ENCODE peak calls at places on chromosome 19, in six cellular contexts. One of them, this sample, is unnamed.

GRCh38 chr19:45492627-45493470 is 4.0 kb downstream of the RTN2 start:
- DNase-seq in tibial artery: peak; percentile 79
- DNase-seq in AG04449: no peak
- DNase-seq in lower lobe of right lung: no peak
- DNase-seq in upper lobe of right lung: peak; percentile 72
- DNase-seq in mesothelial cell of epicardium: no peak
- DNase-seq in this sample: peak; percentile 47

GRCh38 chr19:18223860-18224524 is 2.2 kb downstream of the PDE4C start:
- DNase-seq in tibial artery: no peak
- DNase-seq in AG04449: no peak
- DNase-seq in lower lobe of right lung: peak; percentile 70
- DNase-seq in upper lobe of right lung: peak; percentile 77
- DNase-seq in mesothelial cell of epicardium: no peak
- DNase-seq in this sample: peak; percentile 72

GRCh38 chr19:16860118-16860517 is 28.7 kb upstream of the F2RL3 start:
- DNase-seq in tibial artery: no peak
- DNase-seq in AG04449: no peak
- DNase-seq in lower lobe of right lung: no peak
- DNase-seq in upper lobe of right lung: no peak
- DNase-seq in mesothelial cell of epicardium: no peak
- DNase-seq in this sample: no peak

GRCh38 chr19:38047048-38047435 is 140.0 kb downstream of the SIPA1L3 start:
- DNase-seq in tibial artery: no peak
- DNase-seq in AG04449: no peak
- DNase-seq in lower lobe of right lung: no peak
- DNase-seq in upper lobe of right lung: no peak
- DNase-seq in mesothelial cell of epicardium: no peak
- DNase-seq in this sample: no peak

GRCh38 chr19:54389556-54389955 is 24.8 kb upstream of the LAIR1 start:
- DNase-seq in tibial artery: no peak
- DNase-seq in AG04449: no peak
- DNase-seq in lower lobe of right lung: no peak
- DNase-seq in upper lobe of right lung: no peak
- DNase-seq in mesothelial cell of epicardium: no peak
- DNase-seq in this sample: no peak

GRCh38 chr19:17993076-17993813 is 14.7 kb upstream of the ARRDC2 start:
- DNase-seq in tibial artery: no peak
- DNase-seq in AG04449: no peak
- DNase-seq in lower lobe of right lung: no peak
- DNase-seq in upper lobe of right lung: no peak
- DNase-seq in mesothelial cell of epicardium: no peak
- DNase-seq in this sample: no peak

GRCh38 chr19:46724468-46724867 is 7.6 kb upstream of the PRKD2 start:
- DNase-seq in tibial artery: no peak
- DNase-seq in AG04449: no peak
- DNase-seq in lower lobe of right lung: no peak
- DNase-seq in upper lobe of right lung: no peak
- DNase-seq in mesothelial cell of epicardium: peak; percentile 15
- DNase-seq in this sample: no peak

GRCh38 chr19:5948697-5949564 is 29.0 kb downstream of the RANBP3 start:
- DNase-seq in tibial artery: no peak
- DNase-seq in AG04449: no peak
- DNase-seq in lower lobe of right lung: no peak
- DNase-seq in upper lobe of right lung: no peak
- DNase-seq in mesothelial cell of epicardium: no peak
- DNase-seq in this sample: no peak

GRCh38 chr19:50693064-50693975 is 26.3 kb downstream of the SHANK1 start:
- DNase-seq in tibial artery: no peak
- DNase-seq in AG04449: no peak
- DNase-seq in lower lobe of right lung: no peak
- DNase-seq in upper lobe of right lung: no peak
- DNase-seq in mesothelial cell of epicardium: no peak
- DNase-seq in this sample: no peak

GRCh38 chr19:31530781-31531180 is 181.5 kb upstream of the TSHZ3 start:
- DNase-seq in tibial artery: no peak
- DNase-seq in AG04449: no peak
- DNase-seq in lower lobe of right lung: no peak
- DNase-seq in upper lobe of right lung: no peak
- DNase-seq in mesothelial cell of epicardium: no peak
- DNase-seq in this sample: no peak

GRCh38 chr19:17421942-17422341 is 2.1 kb downstream of the MVB12A start:
- DNase-seq in tibial artery: no peak
- DNase-seq in AG04449: no peak
- DNase-seq in lower lobe of right lung: no peak
- DNase-seq in upper lobe of right lung: no peak
- DNase-seq in mesothelial cell of epicardium: no peak
- DNase-seq in this sample: no peak

GRCh38 chr19:15431396-15432017 is 12.7 kb upstream of the AKAP8L start:
- DNase-seq in tibial artery: no peak
- DNase-seq in AG04449: no peak
- DNase-seq in lower lobe of right lung: no peak
- DNase-seq in upper lobe of right lung: no peak
- DNase-seq in mesothelial cell of epicardium: no peak
- DNase-seq in this sample: no peak

GRCh38 chr19:18271433-18271841 is 2.8 kb downstream of the IQCN start:
- DNase-seq in tibial artery: no peak
- DNase-seq in AG04449: no peak
- DNase-seq in lower lobe of right lung: no peak
- DNase-seq in upper lobe of right lung: no peak
- DNase-seq in mesothelial cell of epicardium: no peak
- DNase-seq in this sample: no peak

DNA sequence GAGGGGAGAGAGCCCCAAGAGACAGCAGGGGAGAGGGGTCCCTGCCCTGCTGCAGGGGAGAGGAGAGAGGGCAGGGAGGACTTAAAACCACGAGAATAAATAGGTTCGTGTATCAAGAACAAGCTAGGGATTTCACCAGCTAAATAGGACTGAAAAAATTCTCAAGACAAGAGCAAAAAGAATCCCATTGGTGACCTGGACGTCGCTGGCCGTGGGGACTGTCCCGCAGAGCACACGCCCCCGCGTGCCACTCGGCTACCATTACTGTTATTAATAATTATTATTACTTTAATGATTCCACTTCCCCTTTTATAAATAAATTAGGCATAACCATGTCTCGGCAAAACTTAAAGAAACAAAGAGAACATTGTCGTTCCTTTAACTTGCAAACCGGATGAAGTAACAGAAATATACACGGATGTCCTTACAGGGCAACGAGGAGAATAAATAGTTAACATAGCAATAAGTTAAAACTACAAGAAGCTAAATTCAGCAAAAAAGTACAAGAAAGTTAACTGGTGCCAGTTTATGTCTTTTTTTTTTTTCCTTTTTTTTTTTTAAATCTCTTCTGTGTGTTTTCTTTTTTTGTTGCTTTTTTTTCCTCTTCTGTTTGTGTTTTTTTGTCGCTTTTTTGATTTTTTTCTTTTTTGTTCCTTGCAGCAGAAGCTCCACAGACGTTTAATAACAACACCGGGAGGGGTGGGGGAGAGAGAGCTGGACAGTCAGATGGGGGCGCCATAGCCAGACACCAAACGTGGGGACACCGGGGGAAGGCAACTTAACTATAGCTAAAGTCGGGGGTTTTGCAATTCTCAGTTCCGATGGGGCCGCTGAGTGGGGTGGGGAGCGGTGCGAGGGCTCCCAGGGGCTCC is 16.7 kb downstream of the PRKCSH start:
- DNase-seq in tibial artery: no peak
- DNase-seq in AG04449: no peak
- DNase-seq in lower lobe of right lung: no peak
- DNase-seq in upper lobe of right lung: no peak
- DNase-seq in mesothelial cell of epicardium: no peak
- DNase-seq in this sample: no peak
- TF ChIP-seq CTCF in tibial artery: no peak
- TF ChIP-seq CTCF in AG04449: no peak
- TF ChIP-seq CTCF in lower lobe of right lung: no peak
- TF ChIP-seq CTCF in upper lobe of right lung: no peak
- TF ChIP-seq CTCF in mesothelial cell of epicardium: no peak
- TF ChIP-seq CTCF in this sample: no peak

DNA sequence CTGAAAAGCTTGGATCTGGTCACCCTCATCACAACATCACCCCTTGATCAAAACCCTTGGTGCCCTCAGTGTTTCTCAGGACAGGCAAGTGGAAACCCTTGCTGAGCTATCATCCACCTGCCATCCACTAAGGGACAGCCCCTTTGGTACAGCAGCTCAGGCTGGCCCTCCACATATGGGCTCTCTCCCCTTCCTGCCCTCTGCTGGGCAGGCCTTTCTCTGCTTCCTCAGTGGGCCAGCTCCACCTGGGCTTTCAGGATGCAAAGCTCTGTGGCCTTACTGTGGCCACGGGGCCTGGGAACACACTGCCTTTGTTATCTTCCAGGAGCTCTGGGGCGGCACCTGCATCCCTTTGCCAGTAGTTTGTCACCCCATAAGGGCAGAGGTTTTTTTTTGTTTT is 4.9 kb downstream of the SUGP1 start:
- DNase-seq in tibial artery: no peak
- DNase-seq in AG04449: no peak
- DNase-seq in lower lobe of right lung: no peak
- DNase-seq in upper lobe of right lung: no peak
- DNase-seq in mesothelial cell of epicardium: no peak
- DNase-seq in this sample: no peak
- TF ChIP-seq CTCF in tibial artery: no peak
- TF ChIP-seq CTCF in AG04449: no peak
- TF ChIP-seq CTCF in lower lobe of right lung: no peak
- TF ChIP-seq CTCF in upper lobe of right lung: no peak
- TF ChIP-seq CTCF in mesothelial cell of epicardium: no peak
- TF ChIP-seq CTCF in this sample: no peak

GRCh38 chr19:33312065-33312464 is 9.7 kb upstream of the CEBPA start:
- DNase-seq in tibial artery: no peak
- DNase-seq in AG04449: no peak
- DNase-seq in lower lobe of right lung: no peak
- DNase-seq in upper lobe of right lung: no peak
- DNase-seq in mesothelial cell of epicardium: no peak
- DNase-seq in this sample: no peak

GRCh38 chr19:33309826-33310225 is 7.5 kb upstream of the CEBPA start:
- DNase-seq in tibial artery: no peak
- DNase-seq in AG04449: no peak
- DNase-seq in lower lobe of right lung: no peak
- DNase-seq in upper lobe of right lung: no peak
- DNase-seq in mesothelial cell of epicardium: no peak
- DNase-seq in this sample: no peak

GRCh38 chr19:33306853-33307792 is 4.8 kb upstream of the CEBPA start:
- DNase-seq in tibial artery: no peak
- DNase-seq in AG04449: no peak
- DNase-seq in lower lobe of right lung: no peak
- DNase-seq in upper lobe of right lung: no peak
- DNase-seq in mesothelial cell of epicardium: no peak
- DNase-seq in this sample: no peak

GRCh38 chr19:33310606-33311325 is 8.4 kb upstream of the CEBPA start:
- DNase-seq in tibial artery: no peak
- DNase-seq in AG04449: no peak
- DNase-seq in lower lobe of right lung: peak; percentile 76
- DNase-seq in upper lobe of right lung: peak; percentile 77
- DNase-seq in mesothelial cell of epicardium: no peak
- DNase-seq in this sample: no peak

GRCh38 chr19:33311326-33311682 is 9.0 kb upstream of the CEBPA start:
- DNase-seq in tibial artery: no peak
- DNase-seq in AG04449: no peak
- DNase-seq in lower lobe of right lung: peak; percentile 71
- DNase-seq in upper lobe of right lung: peak; percentile 80
- DNase-seq in mesothelial cell of epicardium: no peak
- DNase-seq in this sample: no peak
- TF ChIP-seq CTCF in tibial artery: no peak
- TF ChIP-seq CTCF in AG04449: no peak
- TF ChIP-seq CTCF in lower lobe of right lung: peak; percentile 40
- TF ChIP-seq CTCF in upper lobe of right lung: peak; percentile 40
- TF ChIP-seq CTCF in mesothelial cell of epicardium: no peak
- TF ChIP-seq CTCF in this sample: no peak

GRCh38 chr19:2427323-2428026 is at the start of gene TIMM13:
- DNase-seq in tibial artery: peak; percentile 98
- DNase-seq in AG04449: peak; percentile 76
- DNase-seq in lower lobe of right lung: peak; percentile 98
- DNase-seq in upper lobe of right lung: peak; percentile 98
- DNase-seq in mesothelial cell of epicardium: peak; percentile 97
- DNase-seq in this sample: peak; percentile 95
- TF ChIP-seq CTCF in tibial artery: no peak
- TF ChIP-seq CTCF in AG04449: no peak
- TF ChIP-seq CTCF in lower lobe of right lung: no peak
- TF ChIP-seq CTCF in upper lobe of right lung: no peak
- TF ChIP-seq CTCF in mesothelial cell of epicardium: no peak
- TF ChIP-seq CTCF in this sample: no peak

DNA sequence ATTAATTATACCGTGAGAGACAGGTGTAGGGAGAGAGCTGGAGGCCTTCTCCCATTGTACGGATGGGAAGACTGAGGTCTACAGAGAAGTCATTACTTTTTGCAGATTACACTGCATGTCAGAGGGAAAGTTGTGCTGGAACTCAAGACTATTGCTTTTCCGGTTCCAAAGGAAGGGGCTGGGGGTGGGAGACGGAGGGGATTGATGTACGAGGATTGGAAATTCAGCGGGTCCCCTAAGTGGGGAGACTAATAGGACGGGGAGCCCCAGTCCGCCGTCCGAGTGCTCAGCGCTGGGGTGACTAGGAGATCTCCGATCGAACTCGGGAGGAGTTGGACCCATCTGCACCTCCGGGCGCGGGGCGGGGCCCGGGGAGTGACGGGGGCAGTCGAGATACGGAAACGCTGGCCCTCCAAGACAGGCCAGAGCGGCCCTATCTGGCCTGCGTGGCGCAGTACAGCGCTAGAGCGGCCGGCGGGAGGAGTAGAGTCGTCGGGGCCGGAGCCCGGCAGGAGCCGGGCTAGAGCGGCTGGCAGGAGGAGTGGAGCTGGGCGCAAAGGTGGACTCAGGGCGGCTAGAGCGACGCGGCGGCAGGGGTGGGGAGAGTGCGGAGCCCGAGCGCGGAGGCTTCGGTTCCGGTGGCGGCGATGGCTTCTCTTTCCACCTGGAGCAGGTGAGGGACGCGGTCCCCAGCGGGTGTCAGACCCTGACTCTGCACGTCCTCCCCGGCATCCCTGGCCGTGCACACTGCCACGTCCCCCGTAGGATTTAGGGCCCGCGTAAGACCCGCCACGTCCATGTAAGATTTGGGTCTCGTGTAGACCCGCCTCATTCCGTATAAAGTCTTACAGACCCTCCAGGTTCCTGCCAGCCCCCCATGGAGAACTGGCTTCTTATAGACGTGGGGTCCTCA is 1.1 kb downstream of the ARHGEF1 start:
- DNase-seq in tibial artery: peak; percentile 97
- DNase-seq in AG04449: peak; percentile 75
- DNase-seq in lower lobe of right lung: peak; percentile 97
- DNase-seq in upper lobe of right lung: peak; percentile 98
- DNase-seq in mesothelial cell of epicardium: peak; percentile 84
- DNase-seq in this sample: peak; percentile 95
- TF ChIP-seq CTCF in tibial artery: no peak
- TF ChIP-seq CTCF in AG04449: peak; percentile 16
- TF ChIP-seq CTCF in lower lobe of right lung: peak; percentile 33
- TF ChIP-seq CTCF in upper lobe of right lung: peak; percentile 24
- TF ChIP-seq CTCF in mesothelial cell of epicardium: no peak
- TF ChIP-seq CTCF in this sample: no peak

This sample was measured in endothelial cell.